ENCODE peak calls at places on chromosome 20, in five cellular contexts. U is mesendoderm; O is NCI-H1436 treated with DMSO at 0.1 percent for 48 hours; A is H7; I is activated T-helper 1 cell treated with anti-CD3 and anti-CD28 coated beads, Interleukin-12 subunit alpha, Interleukin-12 subunit beta, Interleukin-2, Interleukin-4 antibody, amounts not matched to agents 30 ng/mL and 10 ng/mL and 1 ng/mL, durations not matched to agents 14 hours and 24 hours and 36 hours. C is an unnamed sample.

GRCh38 chr20:4406627-4407026 is 315.1 kb upstream of the PRND start:
- DNase-seq in U (no peak), O (no peak), A (no peak), I (no peak), C (no peak)

GRCh38 chr20:10856237-10856636 is 182.4 kb upstream of the JAG1 start:
- DNase-seq in U (no peak), O (no peak), A (no peak), I (no peak), C (no peak)

GRCh38 chr20:2230671-2231488 is 64.9 kb upstream of the TGM3 start:
- DNase-seq in U (no peak), O (no peak), A (no peak), I (no peak), C (no peak)

GRCh38 chr20:49657118-49657901 is 56.4 kb downstream of the B4GALT5 start:
- DNase-seq in U (no peak), O (no peak), A (no peak), I (no peak), C (no peak)

GRCh38 chr20:62381202-62381797 is 5.6 kb upstream of the RPS21 start:
- DNase-seq in U (no peak), O (no peak), A (no peak), I (no peak), C (no peak)

GRCh38 chr20:10731190-10731955 is 57.6 kb upstream of the JAG1 start:
- DNase-seq in U (no peak), O (no peak), A (no peak), I (no peak), C (no peak)

GRCh38 chr20:3818155-3819151 is 1.9 kb upstream of the AP5S1 start:
- DNase-seq in U (peak; percentile 91), O (no peak), A (peak; percentile 85), I (no peak), C (no peak)

GRCh38 chr20:53343433-53343832 is 250.2 kb downstream of the ZNF217 start:
- DNase-seq in U (no peak), O (no peak), A (no peak), I (no peak), C (no peak)

GRCh38 chr20:35698298-35699126 is 640 bp downstream of the NFS1 start:
- DNase-seq in U (peak; percentile 34), O (no peak), A (peak; percentile 34), I (no peak), C (no peak)

GRCh38 chr20:33757458-33757857 is 25.7 kb downstream of the ZNF341 start:
- DNase-seq in U (no peak), O (no peak), A (no peak), I (no peak), C (no peak)

GRCh38 chr20:35012227-35013069 is 56.8 kb downstream of the MYH7B start:
- DNase-seq in U (no peak), O (no peak), A (no peak), I (no peak), C (no peak)

GRCh38 chr20:43243672-43244269 is 54.1 kb upstream of the PTPRT start:
- DNase-seq in U (peak; percentile 29), O (no peak), A (peak; percentile 65), I (no peak), C (no peak)

GRCh38 chr20:22389836-22390542 is 194.4 kb downstream of the FOXA2 start:
- DNase-seq in U (peak; percentile 85), O (no peak), A (peak; percentile 33), I (no peak), C (no peak)

GRCh38 chr20:19928379-19929360 is 88.5 kb upstream of the NAA20 start:
- DNase-seq in U (no peak), O (no peak), A (no peak), I (no peak), C (no peak)